ENCODE peak calls at places on chromosome 9, in seven cellular contexts. L, A, X, J, M, Y and V are unnamed samples.
A peak's percentile ranks its signal among the peaks of the same experiment; 100 is the strongest.

GRCh38 chr9:112401175-112401815 is 21.4 kb downstream of the HSDL2 start:
- DNase-seq in A (no peak), L (no peak), X (no peak), J (no peak), M (no peak), Y (no peak), V (no peak)

GRCh38 chr9:114775121-114775520 is 30.7 kb downstream of the TNFSF15 start:
- DNase-seq in Y (no peak), L (no peak), A (no peak), J (no peak), X (no peak), M (no peak), V (no peak)

GRCh38 chr9:136604823-136605525 is 57.7 kb upstream of the EGFL7 start:
- DNase-seq in L (no peak), J (no peak), X (no peak), Y (no peak), A (no peak), M (no peak), V (no peak)

GRCh38 chr9:20228096-20228495 is 394.2 kb downstream of the MLLT3 start:
- DNase-seq in A (no peak), X (no peak), M (no peak), Y (no peak), L (no peak), J (no peak), V (no peak)

GRCh38 chr9:120904999-120905793 is 21.4 kb downstream of the TRAF1 start:
- DNase-seq in J (no peak), L (no peak), A (no peak), M (no peak), Y (no peak), X (no peak), V (no peak)

GRCh38 chr9:20551835-20552234 is 70.5 kb downstream of the MLLT3 start:
- DNase-seq in A (peak; percentile 27), Y (peak; percentile 85), J (no peak), L (no peak), X (no peak), M (no peak), V (no peak)

GRCh38 chr9:99809586-99810357 is 11.9 kb upstream of the NR4A3 start:
- DNase-seq in M (peak; percentile 79), X (no peak), J (no peak), L (no peak), Y (no peak), A (no peak), V (no peak)

GRCh38 chr9:133700861-133701320 is 37.3 kb downstream of the SARDH start:
- DNase-seq in J (no peak), A (no peak), M (no peak), Y (no peak), X (no peak), L (no peak), V (no peak)